ENCODE peak calls at places on chromosomes 7 and 10, in seven cellular contexts. T, U, E, X, H, Z and F are unnamed samples. For H3K9me2, the result is how much of the 10 kb centered on the place peaks cover.

GRCh38 chr10:21993360-21994001 is 10.0 kb downstream of the DNAJC1 start:
- DNase-seq in T (no peak), U (peak), E (peak), X (no peak), H (peak), Z (peak), F (no peak)

GRCh38 chr10:113686028-113686427 is 6.3 kb downstream of the CASP7 start:
- DNase-seq in T (no peak), U (no peak), E (no peak), X (no peak), H (no peak), Z (no peak), F (no peak)

GRCh38 chr7:125670926-125671572 is 741.4 kb upstream of the POT1 start:
- DNase-seq in T (no peak), U (peak), E (peak), X (peak), H (peak), Z (peak), F (peak)

GRCh38 chr7:26329520-26330269 is 38.0 kb downstream of the SNX10 start:
- DNase-seq in T (no peak), U (no peak), E (no peak), X (no peak), H (no peak), Z (peak), F (no peak)

GRCh38 chr10:28241766-28242399 is 61.0 kb downstream of the MPP7 start:
- DNase-seq in T (no peak), U (peak), E (peak), X (peak), H (peak), Z (peak), F (peak)

GRCh38 chr7:127751062-127751722 is 99.2 kb downstream of the SND1 start:
- DNase-seq in T (no peak), U (peak), E (no peak), X (no peak), H (peak), Z (no peak), F (no peak)

GRCh38 chr10:12241810-12242529 is 46.0 kb downstream of the CDC123 start:
- DNase-seq in T (no peak), U (no peak), E (no peak), X (no peak), H (no peak), Z (no peak), F (no peak)

GRCh38 chr7:41700044-41700471 is 2.8 kb downstream of the INHBA start:
- DNase-seq in T (peak), U (peak), E (no peak), X (no peak), H (peak), Z (no peak), F (no peak)

GRCh38 chr7:29019275-29019820 is 61.2 kb upstream of the TRIL start:
- DNase-seq in T (no peak), U (no peak), E (no peak), X (no peak), H (peak), Z (no peak), F (no peak)

GRCh38 chr10:48282829-48283228 is 8.3 kb upstream of the FRMPD2 start:
- DNase-seq in T (no peak), U (no peak), E (no peak), X (no peak), H (no peak), Z (no peak), F (no peak)

GRCh38 chr10:23088609-23089008 is 6.8 kb upstream of the MSRB2 start:
- DNase-seq in T (no peak), U (no peak), E (no peak), X (no peak), H (peak), Z (no peak), F (no peak)

GRCh38 chr7:128192497-128193142 is 48.5 kb upstream of the LEP start:
- DNase-seq in T (no peak), U (peak), E (no peak), X (no peak), H (no peak), Z (no peak), F (no peak)

GRCh38 chr10:11886851-11887250 is 63.7 kb downstream of the PROSER2 start:
- DNase-seq in T (peak), U (no peak), E (no peak), X (no peak), H (no peak), Z (no peak), F (no peak)

GRCh38 chr7:151888079-151888673 is 11.3 kb upstream of the PRKAG2 start:
- DNase-seq in T (no peak), U (peak), E (no peak), X (no peak), H (no peak), Z (no peak), F (no peak)

GRCh38 chr7:117217636-117218035 is 105.2 kb downstream of the WNT2 start:
- DNase-seq in T (no peak), U (no peak), E (no peak), X (no peak), H (peak), Z (no peak), F (no peak)

GRCh38 chr10:125868372-125868975 is 12.6 kb downstream of the DHX32 start:
- DNase-seq in T (no peak), U (peak), E (peak), X (peak), H (peak), Z (peak), F (peak)

GRCh38 chr7:128266891-128267839 is 26.1 kb downstream of the LEP start:
- DNase-seq in T (no peak), U (peak), E (no peak), X (peak), H (peak), Z (no peak), F (peak)

GRCh38 chr7:43954524-43955228 is 28.4 kb downstream of the UBE2D4 start:
- DNase-seq in T (peak), U (peak), E (peak), X (peak), H (peak), Z (peak), F (peak)

GRCh38 chr10:100046088-100046487 is 35.6 kb downstream of the CPN1 start:
- DNase-seq in T (peak), U (peak), E (peak), X (peak), H (peak), Z (peak), F (peak)

GRCh38 chr10:16835223-16835622 is 18.0 kb upstream of the RSU1 start:
- DNase-seq in T (no peak), U (no peak), E (no peak), X (no peak), H (no peak), Z (peak), F (no peak)

GRCh38 chr10:111116762-111117445 is 40.1 kb downstream of the ADRA2A start:
- DNase-seq in T (no peak), U (no peak), E (no peak), X (no peak), H (no peak), Z (no peak), F (no peak)

GRCh38 chr7:151426486-151426905 is 13.4 kb downstream of the CRYGN start:
- DNase-seq in T (no peak), U (no peak), E (peak), X (no peak), H (peak), Z (no peak), F (peak)

GRCh38 chr7:132117181-132117580 is 459.1 kb downstream of the PLXNA4 start:
- DNase-seq in T (peak), U (no peak), E (no peak), X (peak), H (peak), Z (no peak), F (peak)

GRCh38 chr10:48456808-48457761 is 147.8 kb downstream of the ARHGAP22 start:
- DNase-seq in T (no peak), U (no peak), E (no peak), X (peak), H (no peak), Z (no peak), F (no peak)

GRCh38 chr10:59881640-59882039 is 24.7 kb downstream of the CCDC6 start:
- DNase-seq in T (no peak), U (no peak), E (no peak), X (no peak), H (no peak), Z (no peak), F (no peak)

GRCh38 chr10:33566426-33566825 is 232.0 kb upstream of the NRP1 start:
- DNase-seq in T (no peak), U (peak), E (no peak), X (peak), H (no peak), Z (no peak), F (no peak)

GRCh38 chr7:139666501-139666900 is 111.3 kb downstream of the HIPK2 start:
- DNase-seq in T (no peak), U (no peak), E (no peak), X (no peak), H (no peak), Z (no peak), F (no peak)

GRCh38 chr7:104142147-104142546 is 65.7 kb downstream of the ORC5 start:
- DNase-seq in T (no peak), U (no peak), E (no peak), X (no peak), H (no peak), Z (no peak), F (no peak)

GRCh38 chr10:88117227-88117626 is 253.8 kb downstream of the PTEN start:
- DNase-seq in T (no peak), U (no peak), E (no peak), X (no peak), H (peak), Z (peak), F (no peak)

GRCh38 chr10:77004917-77005564 is 632.6 kb downstream of the KCNMA1 start:
- DNase-seq in T (peak), U (peak), E (peak), X (peak), H (peak), Z (peak), F (peak)

GRCh38 chr7:74665296-74665938 is 7.9 kb downstream of the GTF2I start:
- DNase-seq in T (peak), U (no peak), E (no peak), X (no peak), H (no peak), Z (no peak), F (no peak)

GRCh38 chr7:156954941-156955340 is 5.4 kb downstream of the NOM1 start:
- DNase-seq in T (no peak), U (no peak), E (no peak), X (no peak), H (no peak), Z (no peak), F (no peak)

GRCh38 chr10:69786791-69787190 is 14.9 kb upstream of the COL13A1 start:
- DNase-seq in T (no peak), U (peak), E (no peak), X (no peak), H (peak), Z (peak), F (no peak)

GRCh38 chr10:43225787-43226153 is 41.1 kb downstream of the RASGEF1A start:
- DNase-seq in T (no peak), U (no peak), E (no peak), X (no peak), H (no peak), Z (no peak), F (no peak)

GRCh38 chr10:1216576-1217236 is 160.5 kb downstream of the WDR37 start:
- DNase-seq in T (no peak), U (no peak), E (no peak), X (no peak), H (no peak), Z (no peak), F (no peak)

GRCh38 chr10:70769121-70769520 is 16.1 kb downstream of the TBATA start:
- DNase-seq in T (no peak), U (no peak), E (no peak), X (no peak), H (no peak), Z (no peak), F (no peak)

GRCh38 chr7:36659638-36660341 is 64.5 kb downstream of the AOAH start:
- DNase-seq in T (no peak), U (no peak), E (no peak), X (no peak), H (no peak), Z (no peak), F (no peak)

DNA sequence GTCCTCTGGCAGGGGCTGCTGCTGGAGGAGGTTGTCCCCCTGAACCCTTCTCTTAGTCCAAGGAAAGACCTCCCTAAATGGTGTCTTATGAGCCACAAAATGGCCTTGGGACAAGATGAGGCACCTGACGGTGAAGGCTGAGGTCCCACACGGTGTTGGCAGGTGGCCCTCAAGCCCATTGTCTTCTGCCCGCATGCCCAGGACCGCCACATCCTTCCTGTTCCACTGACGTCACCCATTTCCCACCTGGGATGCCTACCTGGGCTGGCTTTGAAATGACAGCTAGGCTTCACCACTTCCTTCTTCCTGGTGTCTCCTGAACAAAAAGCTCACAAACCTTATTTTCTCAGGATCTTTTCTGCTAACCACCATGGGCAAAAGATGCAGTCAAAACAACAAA is 2.1 kb upstream of the DMBT1 start:
- DNase-seq in T (no peak), U (no peak), E (no peak), X (no peak), H (no peak), Z (no peak), F (no peak)
- H3K9me2 ChIP-seq in T (under half), U (under half), E (under half), X (under half), H (under half), Z (under half), F (under half)

DNA sequence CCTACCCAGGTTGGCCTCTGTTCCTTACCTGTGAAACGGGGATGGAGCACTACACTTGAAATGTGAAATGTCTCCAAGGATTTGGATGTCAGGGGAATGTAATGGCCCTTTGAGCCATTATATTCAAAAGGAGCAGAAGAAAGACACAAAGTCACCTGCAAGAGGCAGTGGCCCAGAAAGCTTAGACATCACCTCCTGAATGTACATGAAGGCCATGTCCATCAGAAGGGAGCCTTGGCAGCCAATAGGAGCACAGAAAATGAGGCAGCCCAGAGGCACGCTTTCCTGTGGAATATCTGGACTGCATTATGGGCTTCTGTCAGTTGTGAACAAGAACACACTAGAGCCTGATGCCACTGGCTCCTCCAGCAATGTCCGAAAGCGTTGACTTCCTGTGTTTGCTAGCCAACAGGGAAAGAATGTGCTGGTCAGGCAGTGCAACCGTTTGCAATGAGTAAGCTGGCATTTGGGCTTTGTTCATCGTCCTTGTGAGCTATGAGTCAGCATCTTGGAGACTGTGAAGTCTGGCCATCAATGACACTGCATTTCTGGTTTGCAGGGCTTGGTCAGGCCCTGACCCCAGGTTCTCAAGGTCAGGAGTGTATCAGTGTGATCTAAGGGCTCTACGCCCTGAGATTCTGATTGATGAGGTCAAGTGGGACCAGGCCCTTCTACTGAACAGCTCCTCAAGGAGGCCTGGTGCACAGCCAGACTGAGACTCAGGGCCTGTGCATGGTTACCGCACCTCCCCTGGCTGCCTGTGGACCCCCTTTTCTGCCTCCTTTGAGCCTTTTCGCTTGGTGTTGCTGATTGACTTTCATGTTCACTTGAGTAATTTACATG is 222.4 kb downstream of the RPS24 start:
- DNase-seq in T (peak), U (no peak), E (peak), X (no peak), H (peak), Z (no peak), F (peak)
- H3K4me2 ChIP-seq in T (peak), U (no peak), E (peak), X (peak), H (peak), Z (no peak), F (no peak)

GRCh38 chr7:2193120-2193519 is 39.6 kb downstream of the MAD1L1 start:
- DNase-seq in T (no peak), U (no peak), E (no peak), X (peak), H (no peak), Z (no peak), F (no peak)
- H3K4me3 ChIP-seq in T (no peak), U (no peak), E (no peak), X (no peak), H (no peak), Z (no peak), F (no peak)

DNA sequence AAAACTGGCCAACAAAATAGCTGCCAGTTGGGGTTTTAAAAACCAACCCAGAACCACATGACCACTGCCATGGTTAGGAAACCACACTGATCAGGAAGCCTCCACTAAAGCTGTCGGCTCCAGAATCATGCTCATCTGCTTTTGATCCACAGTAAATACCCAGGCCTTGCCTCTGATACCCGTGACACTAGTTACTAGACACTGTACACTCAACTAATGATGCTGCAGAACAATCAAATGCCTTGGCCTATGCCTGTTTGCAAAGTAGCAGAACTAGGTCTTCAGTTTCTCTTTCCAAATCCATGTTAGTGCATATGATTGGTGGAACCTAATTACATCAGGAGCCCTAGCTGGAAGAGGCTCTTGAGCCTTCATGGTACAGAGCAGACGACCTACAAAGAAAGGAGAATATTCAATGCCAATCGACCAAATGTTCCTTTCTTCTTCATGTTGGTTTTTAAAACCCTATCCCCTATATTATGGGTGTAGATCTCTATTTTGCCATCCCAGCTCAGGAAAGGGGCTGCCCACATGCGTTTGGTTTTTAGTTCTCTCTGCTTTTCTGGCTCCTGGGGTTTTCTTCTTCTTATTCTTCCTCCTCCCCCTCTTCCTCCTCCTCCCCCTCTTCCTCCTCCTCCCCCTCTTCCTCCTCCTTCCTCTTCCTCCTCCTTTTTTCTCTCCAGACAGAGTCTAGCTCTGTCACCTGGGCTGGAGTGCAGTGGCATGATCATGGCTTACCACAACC is 76.6 kb downstream of the CNNM2 start:
- DNase-seq in T (no peak), U (no peak), E (no peak), X (no peak), H (no peak), Z (no peak), F (no peak)
- H3K9me2 ChIP-seq in T (under half), U (under half), E (under half), X (under half), H (under half), Z (under half), F (under half)